ENCODE peak calls at places on chromosome X, in ten cellular contexts. C is ovary, H is body of pancreas, Y is uterus, Q is IMR-90, B is lower leg skin, D is H54, I is spleen, R is sigmoid colon, E is K562. A is an unnamed sample.

GRCh38 chrX:132226169-132226568 is 6.9 kb upstream of the RAP2C start:
- DNase-seq in C (no peak), H (no peak), Y (no peak), Q (peak), B (no peak), D (no peak), I (no peak), R (no peak), E (no peak), A (peak)

GRCh38 chrX:152936306-152936705 is 38.4 kb downstream of the ZNF185 start:
- DNase-seq in C (no peak), H (no peak), Y (no peak), Q (no peak), B (no peak), D (no peak), I (peak), R (peak), E (no peak), A (no peak)

GRCh38 chrX:698246-698645 is 67.7 kb downstream of the SHOX start:
- DNase-seq in C (no peak), H (no peak), Y (no peak), Q (no peak), B (peak), D (no peak), I (no peak), R (peak), E (no peak), A (no peak)

GRCh38 chrX:73448379-73448778 is 1.5 kb downstream of the CDX4 start:
- DNase-seq in C (no peak), H (peak), Y (no peak), Q (no peak), B (no peak), D (no peak), I (peak), R (no peak), E (no peak), A (no peak)

GRCh38 chrX:100410901-100411801 is 1.1 kb upstream of the PCDH19 start:
- DNase-seq in C (peak), H (no peak), Y (no peak), Q (no peak), B (no peak), D (no peak), I (no peak), R (peak), E (no peak), A (no peak)

GRCh38 chrX:13827693-13828092 is 10.8 kb upstream of the GPM6B start:
- DNase-seq in C (no peak), H (peak), Y (no peak), Q (no peak), B (no peak), D (no peak), I (no peak), R (no peak), E (no peak), A (no peak)

GRCh38 chrX:74118503-74118902 is 185.5 kb upstream of the ZCCHC13 start:
- DNase-seq in C (no peak), H (no peak), Y (no peak), Q (no peak), B (no peak), D (no peak), I (no peak), R (no peak), E (no peak), A (peak)

GRCh38 chrX:11499076-11500044 is 166.4 kb downstream of the ARHGAP6 start:
- DNase-seq in C (no peak), H (no peak), Y (no peak), Q (peak), B (no peak), D (no peak), I (no peak), R (no peak), E (no peak), A (no peak)

DNA sequence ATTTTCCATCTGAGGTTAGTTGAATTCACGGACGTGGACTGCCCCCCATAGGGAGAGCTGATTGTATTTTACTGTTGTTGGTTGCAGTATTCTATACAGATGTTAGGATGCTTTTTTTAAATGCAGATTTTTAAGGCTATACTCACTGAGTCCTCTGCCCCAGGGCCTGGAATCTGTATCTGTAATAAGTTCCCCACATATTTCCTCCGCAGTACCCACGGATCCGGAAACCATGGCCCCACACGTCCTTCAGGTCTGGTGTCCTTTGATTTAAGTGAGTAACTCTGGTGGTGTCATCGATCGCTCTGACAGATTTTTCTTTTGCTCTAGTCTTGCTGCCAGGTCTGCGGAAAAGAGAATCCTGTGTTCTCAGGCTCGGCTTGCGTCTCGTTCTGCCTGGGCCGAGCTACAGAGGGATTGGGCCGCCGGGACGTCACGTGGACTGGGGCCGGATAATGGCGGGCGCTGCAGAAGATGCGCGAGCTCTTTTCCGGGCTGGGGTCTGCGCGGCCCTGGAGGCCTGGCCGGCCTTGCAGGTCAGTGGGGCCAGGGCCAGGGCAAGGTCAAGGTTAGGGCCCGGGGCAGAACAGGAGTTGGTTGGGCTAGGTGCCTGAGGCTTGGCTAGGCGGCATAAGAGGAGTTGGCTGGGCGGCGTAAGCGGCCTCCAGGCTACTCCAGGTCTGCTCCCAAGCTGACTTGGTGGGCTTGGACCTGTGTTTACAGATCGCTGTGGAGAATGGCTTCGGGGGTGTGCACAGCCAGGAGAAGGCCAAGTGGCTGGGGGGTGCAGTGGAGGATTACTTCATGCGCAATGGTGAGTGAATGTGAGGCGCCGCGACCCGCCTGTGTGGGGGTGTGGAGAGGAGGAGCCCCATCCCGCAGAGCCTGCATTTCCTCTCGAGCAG is at the start of gene TSR2:
- DNase-seq in C (peak), H (peak), Y (peak), Q (peak), B (peak), D (peak), I (peak), R (peak), E (peak), A (peak)
- TF ChIP-seq POLR2A in C (peak), H (peak), Y (peak), Q (no peak), B (no peak), D (peak), I (no peak), R (peak), E (peak), A (peak)

DNA sequence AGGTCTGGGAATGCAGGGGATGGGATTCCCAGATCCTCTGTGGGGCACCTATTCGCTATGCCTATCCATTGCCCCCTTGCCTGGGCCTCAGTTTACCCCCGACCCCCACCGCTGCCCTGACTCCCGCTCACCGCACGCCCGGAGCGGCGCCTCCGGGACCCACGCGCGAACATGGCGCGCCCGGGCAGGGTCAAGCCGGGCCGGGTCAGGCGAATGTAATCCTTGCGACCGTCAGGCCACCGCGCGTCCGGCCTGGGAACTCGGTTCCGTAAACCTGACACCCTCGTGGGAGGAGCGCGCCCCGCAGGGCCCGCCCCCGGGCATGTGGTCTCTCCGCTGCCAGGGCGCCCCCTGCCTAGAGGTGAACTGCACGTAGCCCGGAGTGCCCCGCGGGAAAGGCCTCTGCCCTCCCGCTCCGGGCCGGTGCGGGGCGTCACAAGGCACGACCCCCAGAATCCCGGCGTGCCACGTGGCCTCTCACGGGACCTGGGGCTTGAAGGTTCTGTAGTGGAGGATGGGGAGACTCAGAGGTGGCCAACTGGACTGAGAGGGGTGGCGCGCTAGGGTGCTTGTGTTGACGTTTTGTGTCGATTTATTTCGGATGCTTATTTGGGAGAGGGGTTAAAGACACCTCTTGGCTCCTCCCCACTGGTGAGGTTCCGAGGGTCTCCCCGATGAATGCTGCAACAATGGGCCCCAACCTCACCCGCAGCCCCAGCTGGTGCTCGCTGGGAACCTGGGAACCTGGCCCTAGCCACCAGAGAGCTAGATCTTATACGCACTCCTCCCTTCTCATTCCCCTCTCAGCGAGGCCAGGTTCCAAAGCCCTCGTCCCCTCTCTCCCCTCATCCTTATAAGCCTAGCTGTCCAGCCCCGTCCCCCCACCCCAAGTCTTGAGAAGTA is at the start of gene PRICKLE3:
- DNase-seq in C (peak), H (peak), Y (peak), Q (peak), B (peak), D (no peak), I (peak), R (peak), E (peak), A (peak)
- TF ChIP-seq POLR2A in C (peak), H (peak), Y (peak), Q (no peak), B (no peak), D (peak), I (peak), R (peak), E (peak), A (peak)

GRCh38 chrX:150898343-150899190 is at the start of gene CD99L2:
- DNase-seq in C (peak), H (peak), Y (peak), Q (peak), B (peak), D (peak), I (peak), R (peak), E (peak), A (peak)
- TF ChIP-seq POLR2A in C (no peak), H (peak), Y (no peak), Q (peak), B (no peak), D (peak), I (no peak), R (no peak), E (peak), A (peak)

GRCh38 chrX:49003696-49004095 is 1.6 kb upstream of the GRIPAP1 start:
- DNase-seq in C (no peak), H (no peak), Y (no peak), Q (no peak), B (no peak), D (no peak), I (no peak), R (no peak), E (no peak), A (no peak)

GRCh38 chrX:49001521-49002090 is 458 bp downstream of the GRIPAP1 start:
- DNase-seq in C (no peak), H (no peak), Y (peak), Q (peak), B (no peak), D (peak), I (peak), R (no peak), E (peak), A (peak)

GRCh38 chrX:48999030-48999429 is 3.0 kb downstream of the GRIPAP1 start:
- DNase-seq in C (no peak), H (no peak), Y (no peak), Q (no peak), B (no peak), D (no peak), I (no peak), R (no peak), E (no peak), A (no peak)

GRCh38 chrX:49000640-49001039 is 1.4 kb downstream of the GRIPAP1 start:
- DNase-seq in C (no peak), H (no peak), Y (no peak), Q (no peak), B (no peak), D (no peak), I (peak), R (no peak), E (no peak), A (no peak)

DNA sequence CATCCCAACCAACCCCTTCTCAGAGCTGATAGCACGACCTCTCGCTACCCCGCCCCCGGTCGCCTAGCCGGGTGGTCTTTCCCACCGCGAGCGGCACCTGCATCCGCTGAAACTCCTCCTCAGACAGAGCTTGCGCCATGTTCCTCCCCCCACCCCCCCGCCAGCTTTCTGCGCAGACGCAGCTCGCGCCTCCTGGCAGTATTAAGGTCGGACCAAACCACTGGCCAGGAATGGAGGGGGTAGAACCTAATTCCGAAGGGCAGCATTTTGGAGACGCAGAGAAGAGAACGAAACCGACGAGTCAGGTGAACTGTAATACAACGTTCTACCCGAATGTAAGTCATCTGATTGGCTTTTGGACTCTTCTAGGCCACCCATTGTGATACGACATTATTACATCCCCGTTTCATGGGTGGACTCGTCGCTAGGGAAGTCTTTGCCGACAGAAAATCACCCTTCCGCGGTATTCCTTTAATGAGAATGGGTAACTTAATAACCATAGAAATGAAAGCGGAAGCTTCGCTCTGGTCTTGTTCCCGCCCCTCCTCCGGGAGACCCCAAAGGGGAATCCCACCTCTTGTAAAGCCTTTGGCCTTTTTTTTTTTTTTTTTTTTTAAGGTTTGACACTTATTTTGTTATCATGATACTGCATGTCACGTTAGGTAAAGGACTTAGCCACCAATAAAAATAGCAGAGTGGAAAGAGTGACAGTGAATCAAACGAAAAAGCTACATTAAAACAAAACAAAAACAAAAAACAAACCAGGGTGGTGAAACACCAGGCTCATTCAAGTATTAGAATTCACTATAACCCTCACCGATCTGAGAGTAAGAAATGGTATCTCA is at the start of gene GRIPAP1:
- DNase-seq in C (peak), H (peak), Y (peak), Q (peak), B (peak), D (peak), I (peak), R (peak), E (peak), A (peak)
- TF ChIP-seq POLR2A in C (peak), H (peak), Y (no peak), Q (peak), B (no peak), D (peak), I (no peak), R (peak), E (peak), A (peak)